ENCODE peak calls at places on chromosome 3, in nine cellular contexts. O, U, E, T, R, D, F, B and M are unnamed samples.

GRCh38 chr3:16058511-16058910 is 116.0 kb upstream of the GALNT15 start:
- DNase-seq in O (no peak), U (no peak), E (no peak), T (no peak), R (no peak), D (no peak), F (no peak), B (no peak), M (no peak)

GRCh38 chr3:16551342-16551976 is 38.0 kb upstream of the RFTN1 start:
- DNase-seq in O (no peak), U (no peak), E (no peak), T (no peak), R (no peak), D (no peak), F (no peak), B (no peak), M (no peak)

GRCh38 chr3:14133188-14133800 is 8.4 kb downstream of the TMEM43 start:
- DNase-seq in O (no peak), U (no peak), E (no peak), T (peak), R (no peak), D (no peak), F (no peak), B (no peak), M (no peak)

GRCh38 chr3:158727499-158728377 is 4.5 kb downstream of the RARRES1 start:
- DNase-seq in O (peak), U (no peak), E (peak), T (no peak), R (peak), D (peak), F (peak), B (no peak), M (peak)

GRCh38 chr3:77539014-77539413 is 499.1 kb downstream of the ROBO2 start:
- DNase-seq in O (no peak), U (no peak), E (no peak), T (no peak), R (no peak), D (no peak), F (no peak), B (no peak), M (no peak)

GRCh38 chr3:109346770-109347295 is 9.5 kb upstream of the DPPA4 start:
- DNase-seq in O (no peak), U (no peak), E (no peak), T (no peak), R (no peak), D (no peak), F (no peak), B (no peak), M (no peak)

GRCh38 chr3:153290278-153291015 is 128.4 kb downstream of the RAP2B start:
- DNase-seq in O (no peak), U (no peak), E (no peak), T (no peak), R (peak), D (no peak), F (no peak), B (no peak), M (no peak)

GRCh38 chr3:128518587-128519490 is 25.8 kb upstream of the GATA2 start:
- DNase-seq in O (no peak), U (no peak), E (no peak), T (no peak), R (no peak), D (no peak), F (no peak), B (no peak), M (no peak)

GRCh38 chr3:127392146-127392470 is 104.3 kb upstream of the PRR20G start:
- DNase-seq in O (no peak), U (no peak), E (no peak), T (no peak), R (no peak), D (no peak), F (no peak), B (no peak), M (no peak)

GRCh38 chr3:72625616-72626337 is 222.5 kb downstream of the SHQ1 start:
- DNase-seq in O (no peak), U (no peak), E (no peak), T (no peak), R (no peak), D (no peak), F (no peak), B (no peak), M (no peak)

GRCh38 chr3:102481050-102481449 is 46.2 kb downstream of the ZPLD1 start:
- DNase-seq in O (no peak), U (no peak), E (no peak), T (no peak), R (no peak), D (no peak), F (no peak), B (no peak), M (no peak)

GRCh38 chr3:188595890-188596376 is 442.0 kb downstream of the LPP start:
- DNase-seq in O (no peak), U (no peak), E (no peak), T (no peak), R (no peak), D (no peak), F (no peak), B (no peak), M (no peak)

GRCh38 chr3:85508659-85509058 is 549.9 kb downstream of the CADM2 start:
- DNase-seq in O (no peak), U (no peak), E (no peak), T (no peak), R (no peak), D (no peak), F (no peak), B (no peak), M (no peak)

GRCh38 chr3:37955918-37956317 is 34.7 kb upstream of the VILL start:
- DNase-seq in O (no peak), U (no peak), E (no peak), T (no peak), R (peak), D (no peak), F (no peak), B (no peak), M (no peak)

GRCh38 chr3:76436895-76437294 is 603.0 kb upstream of the ROBO2 start:
- DNase-seq in O (no peak), U (no peak), E (no peak), T (no peak), R (no peak), D (no peak), F (no peak), B (no peak), M (no peak)

GRCh38 chr3:156718622-156719300 is 44.4 kb downstream of the TIPARP start:
- DNase-seq in O (no peak), U (no peak), E (no peak), T (no peak), R (peak), D (no peak), F (no peak), B (no peak), M (no peak)

GRCh38 chr3:16508591-16508995 is 4.9 kb downstream of the RFTN1 start:
- DNase-seq in O (no peak), U (no peak), E (no peak), T (no peak), R (no peak), D (no peak), F (no peak), B (no peak), M (no peak)

GRCh38 chr3:97825101-97825500 is 3.3 kb downstream of the CRYBG3 start:
- DNase-seq in O (no peak), U (no peak), E (no peak), T (no peak), R (no peak), D (no peak), F (no peak), B (no peak), M (no peak)

GRCh38 chr3:146256851-146257486 is 6.1 kb upstream of the PLSCR4 start:
- DNase-seq in O (no peak), U (no peak), E (no peak), T (no peak), R (no peak), D (no peak), F (no peak), B (no peak), M (no peak)

GRCh38 chr3:25960776-25961175 is 170.9 kb downstream of the OXSM start:
- DNase-seq in O (no peak), U (no peak), E (no peak), T (no peak), R (no peak), D (no peak), F (no peak), B (no peak), M (no peak)

GRCh38 chr3:197430961-197431910 is 124.5 kb downstream of the BDH1 start:
- DNase-seq in O (no peak), U (no peak), E (no peak), T (peak), R (no peak), D (no peak), F (no peak), B (no peak), M (no peak)

GRCh38 chr3:169362261-169362660 is 301.3 kb downstream of the MECOM start:
- DNase-seq in O (no peak), U (no peak), E (no peak), T (no peak), R (no peak), D (no peak), F (no peak), B (no peak), M (no peak)